ENCODE peak calls at places on chromosomes 12 and 14, in seven cellular contexts. B, E, L, G, W, J and P are unnamed samples.

GRCh38 chr14:75539165-75539561 is 16.9 kb downstream of the BATF start:
- DNase-seq in B (no peak), E (no peak), L (no peak), G (peak), W (no peak), J (no peak), P (no peak)

GRCh38 chr14:102694530-102695171 is 82.6 kb upstream of the TRAF3 start:
- DNase-seq in B (peak), E (peak), L (peak), G (peak), W (peak), J (peak), P (peak)

GRCh38 chr12:39032034-39032433 is 126.6 kb upstream of the CPNE8 start:
- DNase-seq in B (no peak), E (no peak), L (no peak), G (no peak), W (no peak), J (no peak), P (no peak)

GRCh38 chr12:59020541-59020940 is 100.2 kb upstream of the LRIG3 start:
- DNase-seq in B (no peak), E (no peak), L (no peak), G (no peak), W (no peak), J (no peak), P (no peak)

GRCh38 chr12:64990991-64991570 is 130.0 kb downstream of the WIF1 start:
- DNase-seq in B (no peak), E (no peak), L (no peak), G (no peak), W (peak), J (no peak), P (peak)

GRCh38 chr12:50991296-50991695 is 34.9 kb downstream of the SLC11A2 start:
- DNase-seq in B (no peak), E (no peak), L (no peak), G (no peak), W (no peak), J (no peak), P (no peak)

GRCh38 chr12:92810370-92810769 is 107.6 kb downstream of the PLEKHG7 start:
- DNase-seq in B (no peak), E (no peak), L (no peak), G (no peak), W (no peak), J (no peak), P (no peak)

GRCh38 chr12:124392991-124393790 is 98.3 kb downstream of the RFLNA start:
- DNase-seq in B (peak), E (peak), L (no peak), G (no peak), W (no peak), J (peak), P (peak)

GRCh38 chr14:101496779-101497420 is 64.4 kb upstream of the DIO3 start:
- DNase-seq in B (no peak), E (peak), L (no peak), G (no peak), W (peak), J (no peak), P (peak)

GRCh38 chr12:6620137-6620884 is 13.1 kb upstream of the CHD4 start:
- DNase-seq in B (no peak), E (peak), L (peak), G (peak), W (no peak), J (peak), P (peak)

GRCh38 chr12:193282-193681 is 20.7 kb downstream of the SLC6A12 start:
- DNase-seq in B (no peak), E (no peak), L (no peak), G (no peak), W (no peak), J (no peak), P (no peak)

GRCh38 chr12:194276-194675 is 19.7 kb downstream of the SLC6A12 start:
- DNase-seq in B (no peak), E (no peak), L (no peak), G (no peak), W (no peak), J (no peak), P (no peak)

GRCh38 chr12:195951-196350 is 18.0 kb downstream of the SLC6A12 start:
- DNase-seq in B (no peak), E (no peak), L (no peak), G (no peak), W (no peak), J (no peak), P (no peak)

GRCh38 chr12:196436-196835 is 17.5 kb downstream of the SLC6A12 start:
- DNase-seq in B (no peak), E (no peak), L (no peak), G (no peak), W (no peak), J (no peak), P (no peak)

GRCh38 chr12:195191-195590 is 18.8 kb downstream of the SLC6A12 start:
- DNase-seq in B (no peak), E (no peak), L (no peak), G (no peak), W (no peak), J (no peak), P (no peak)
- H2AK5ac ChIP-seq in B (no peak), E (no peak), L (no peak), G (no peak), W (no peak), J (no peak), P (no peak)

GRCh38 chr12:25419595-25419994 is 133.5 kb downstream of the LMNTD1 start:
- DNase-seq in B (no peak), E (no peak), L (no peak), G (no peak), W (no peak), J (no peak), P (no peak)
- H2AK5ac ChIP-seq in B (no peak), E (no peak), L (no peak), G (no peak), W (no peak), J (no peak), P (no peak)

DNA sequence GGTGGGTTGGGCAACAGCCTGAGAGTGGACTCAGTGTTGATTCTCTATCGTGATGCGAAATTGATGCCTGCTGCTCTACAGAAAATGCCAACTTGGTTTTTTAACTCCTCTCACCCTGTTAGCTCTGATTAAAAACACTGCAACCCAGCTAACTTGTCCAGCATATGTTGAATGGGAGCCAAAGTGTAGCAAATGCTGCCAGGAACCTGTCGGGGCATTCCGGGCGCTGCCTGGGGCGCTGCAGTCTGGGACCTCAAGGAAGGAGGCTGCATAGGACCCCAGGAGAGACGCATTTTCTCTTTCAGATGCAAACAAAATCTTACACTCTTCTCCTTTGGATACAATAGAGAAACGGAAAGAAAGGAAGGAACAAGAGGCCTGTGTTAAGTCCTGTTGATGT is 3.9 kb downstream of the B3GNT4 start:
- DNase-seq in B (no peak), E (no peak), L (no peak), G (no peak), W (no peak), J (no peak), P (no peak)
- H2AK5ac ChIP-seq in B (no peak), E (no peak), L (no peak), G (no peak), W (no peak), J (no peak), P (no peak)

GRCh38 chr12:111168009-111168786 is 200.7 kb downstream of the PHETA1 start:
- DNase-seq in B (no peak), E (no peak), L (no peak), G (no peak), W (no peak), J (no peak), P (peak)
- H2AK5ac ChIP-seq in B (no peak), E (peak), L (no peak), G (no peak), W (no peak), J (no peak), P (no peak)

DNA sequence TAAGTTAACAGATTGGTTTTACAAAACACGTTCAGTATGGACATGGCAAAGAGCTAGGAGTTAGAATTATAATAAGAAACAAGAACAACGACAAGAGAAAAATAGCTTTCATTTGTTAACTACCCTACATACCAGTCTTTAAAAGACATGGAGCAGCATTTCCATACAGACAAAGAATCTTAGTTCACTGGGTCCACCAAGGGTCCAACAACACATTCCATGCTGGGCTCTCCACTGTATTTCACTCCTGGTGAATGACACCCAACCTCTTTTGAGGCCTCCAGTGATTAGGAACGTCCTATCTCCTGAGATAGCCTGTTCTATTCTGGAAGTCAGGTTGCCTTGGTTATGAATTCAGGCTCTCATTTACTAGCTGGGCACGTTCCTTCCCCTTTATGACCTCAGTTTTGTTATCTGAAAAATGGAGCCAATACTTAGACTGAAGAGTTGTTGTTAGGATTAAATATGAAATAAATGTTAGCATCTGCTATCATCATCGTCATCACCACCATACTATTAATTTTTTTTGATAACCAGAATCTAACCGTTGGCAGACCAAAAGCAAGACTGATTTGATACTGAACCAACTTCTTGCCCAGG is 37.7 kb downstream of the C12orf75 start:
- DNase-seq in B (no peak), E (peak), L (no peak), G (no peak), W (no peak), J (no peak), P (no peak)
- H2AK5ac ChIP-seq in B (no peak), E (no peak), L (no peak), G (no peak), W (no peak), J (peak), P (no peak)

GRCh38 chr12:101174576-101174975 is 35.5 kb downstream of the SLC5A8 start:
- DNase-seq in B (no peak), E (no peak), L (no peak), G (no peak), W (no peak), J (no peak), P (no peak)
- H2AK5ac ChIP-seq in B (no peak), E (no peak), L (no peak), G (no peak), W (no peak), J (no peak), P (no peak)

DNA sequence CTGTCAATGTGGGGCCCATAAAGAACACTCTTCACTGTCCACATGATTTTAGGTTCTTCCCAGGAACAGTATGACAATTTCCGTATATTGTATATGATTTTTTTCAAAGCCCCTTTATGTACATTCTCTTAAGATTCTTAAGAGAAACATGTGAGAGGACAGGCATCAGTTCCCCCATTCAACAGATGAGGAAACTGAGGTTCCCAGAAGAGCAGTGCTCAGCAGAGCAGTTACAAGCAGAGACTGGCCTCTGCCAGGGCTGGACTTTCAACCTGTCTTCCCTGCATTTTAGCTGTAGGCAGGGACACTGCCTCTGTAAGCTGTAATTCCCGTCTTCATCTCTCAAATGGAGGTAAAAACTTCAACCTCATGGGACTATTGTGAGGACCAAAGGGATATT is 77.7 kb downstream of the RBM19 start:
- DNase-seq in B (no peak), E (no peak), L (no peak), G (no peak), W (no peak), J (no peak), P (no peak)
- H2AK5ac ChIP-seq in B (no peak), E (no peak), L (no peak), G (no peak), W (no peak), J (no peak), P (no peak)

GRCh38 chr12:12713932-12714275 is 3.3 kb upstream of the CDKN1B start:
- DNase-seq in B (no peak), E (no peak), L (no peak), G (no peak), W (no peak), J (no peak), P (no peak)

GRCh38 chr12:12715459-12716150 is 1.6 kb upstream of the CDKN1B start:
- DNase-seq in B (no peak), E (no peak), L (no peak), G (no peak), W (no peak), J (peak), P (no peak)

GRCh38 chr12:12716151-12716844 is 870 bp upstream of the CDKN1B start:
- DNase-seq in B (peak), E (no peak), L (no peak), G (no peak), W (no peak), J (peak), P (peak)

GRCh38 chr12:12714276-12715001 is 2.7 kb upstream of the CDKN1B start:
- DNase-seq in B (peak), E (peak), L (no peak), G (no peak), W (no peak), J (peak), P (peak)

DNA sequence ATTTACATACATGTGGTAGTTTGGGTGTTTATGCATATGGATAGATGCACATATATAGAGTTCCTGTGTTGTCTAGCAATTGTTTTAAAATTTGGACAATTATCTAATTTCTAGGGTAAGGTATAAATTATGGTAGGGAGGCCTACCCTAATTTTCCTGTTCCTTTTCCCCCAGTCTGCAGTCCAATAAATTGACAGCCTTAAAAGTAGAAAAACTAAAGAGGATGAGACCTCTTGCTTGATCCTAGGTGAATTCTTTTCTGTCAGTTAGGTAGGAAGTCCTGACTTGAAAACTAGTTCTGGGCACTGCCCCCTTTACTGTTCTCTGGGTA is 2.1 kb upstream of the CDKN1B start:
- DNase-seq in B (no peak), E (no peak), L (no peak), G (no peak), W (no peak), J (no peak), P (no peak)
- H2AK5ac ChIP-seq in B (peak), E (no peak), L (no peak), G (no peak), W (no peak), J (no peak), P (no peak)

DNA sequence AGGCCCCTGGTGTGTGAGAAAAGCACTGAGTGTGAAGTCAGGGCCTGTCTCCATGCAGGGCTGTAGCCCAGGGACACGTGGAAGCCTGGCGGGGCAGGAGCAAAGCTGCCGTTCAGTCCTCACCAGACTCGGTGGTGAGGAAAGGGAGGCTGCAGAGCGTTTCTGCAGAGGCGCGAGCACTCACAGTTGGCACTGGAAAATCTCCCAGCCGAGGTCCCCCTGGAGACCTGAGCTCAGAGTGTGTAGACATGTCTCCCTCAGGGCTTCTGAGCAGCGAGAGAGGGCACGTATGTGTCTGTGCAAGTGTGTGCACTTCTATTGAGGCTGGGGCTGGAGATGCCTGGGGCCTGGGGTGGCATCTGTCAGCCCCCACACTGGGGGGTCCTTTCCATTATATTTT is 11.0 kb upstream of the HHIPL1 start:
- DNase-seq in B (no peak), E (no peak), L (no peak), G (no peak), W (no peak), J (no peak), P (no peak)
- H2AK5ac ChIP-seq in B (no peak), E (no peak), L (no peak), G (no peak), W (peak), J (no peak), P (no peak)

GRCh38 chr12:71393625-71394024 is 46.0 kb upstream of the LGR5 start:
- DNase-seq in B (no peak), E (no peak), L (no peak), G (no peak), W (no peak), J (no peak), P (no peak)

GRCh38 chr12:71397433-71397954 is 42.1 kb upstream of the LGR5 start:
- DNase-seq in B (no peak), E (no peak), L (no peak), G (peak), W (no peak), J (peak), P (peak)

DNA sequence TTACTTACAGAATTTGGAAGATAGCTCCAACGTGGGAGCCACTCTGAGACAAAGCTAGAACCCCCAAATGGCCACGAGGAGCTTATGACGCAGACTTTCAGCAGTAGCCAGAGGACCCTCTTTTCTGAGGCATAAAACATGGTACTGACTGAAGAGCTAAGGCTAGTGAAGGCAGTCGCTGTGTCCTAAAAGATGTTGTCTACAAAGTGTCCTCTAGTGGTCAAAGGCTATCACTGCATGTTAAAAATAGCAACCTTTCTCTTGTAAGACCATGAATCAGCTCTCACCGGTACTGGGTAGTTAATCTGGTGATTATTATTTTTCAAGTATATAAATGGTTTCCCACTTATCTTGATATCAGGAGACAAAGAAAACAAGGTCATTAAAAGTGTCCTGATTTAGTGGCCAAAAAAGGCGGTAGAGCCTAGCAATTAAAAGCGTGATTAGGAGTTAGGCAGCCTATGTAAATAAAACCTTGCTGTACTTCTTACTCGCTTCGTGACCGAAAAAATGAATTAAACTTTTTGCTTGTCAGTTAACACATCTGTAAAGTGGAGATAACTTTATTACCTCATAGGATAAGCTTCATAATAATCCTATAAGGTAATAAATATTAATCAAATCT is 47.0 kb upstream of the LGR5 start:
- DNase-seq in B (peak), E (peak), L (no peak), G (peak), W (peak), J (peak), P (peak)
- H2AK5ac ChIP-seq in B (no peak), E (no peak), L (no peak), G (no peak), W (no peak), J (no peak), P (no peak)